ENCODE peak calls at places on chromosomes 7 and 10, in six cellular contexts. Q is activated effector memory CD4-positive, alpha-beta T cell treated with Interleukin-2 at 50 U/mL for 16 hours; P is WTC11; R is activated T-cell treated with anti-CD3 and anti-CD28 coated beads, Interleukin-2, amount 50 U/mL, for 72 hours; D is left kidney; N is neural crest cell. E is an unnamed sample.

GRCh38 chr10:98332623-98333269 is 64.8 kb upstream of the LOXL4 start:
- DNase-seq in Q (no peak), P (no peak), R (no peak), D (no peak), N (no peak), E (no peak)

GRCh38 chr7:123876557-123877256 is 31.7 kb downstream of the HYAL4 start:
- DNase-seq in Q (no peak), P (no peak), R (no peak), D (no peak), N (no peak), E (no peak)

GRCh38 chr7:125059861-125060456 is 130.3 kb upstream of the POT1 start:
- DNase-seq in Q (no peak), P (no peak), R (no peak), D (no peak), N (no peak), E (no peak)

GRCh38 chr10:53839437-53840039 is 961.5 kb downstream of the PCDH15 start:
- DNase-seq in Q (no peak), P (no peak), R (no peak), D (peak; percentile 77), N (no peak), E (no peak)

GRCh38 chr7:28348631-28349030 is 63.7 kb upstream of the CREB5 start:
- DNase-seq in Q (no peak), P (no peak), R (no peak), D (no peak), N (no peak), E (no peak)

GRCh38 chr7:14973712-14974428 is 71.3 kb upstream of the DGKB start:
- DNase-seq in Q (no peak), P (no peak), R (no peak), D (no peak), N (no peak), E (no peak)

GRCh38 chr10:132465193-132465888 is 68.3 kb downstream of the PWWP2B start:
- DNase-seq in Q (no peak), P (peak; percentile 60), R (no peak), D (no peak), N (no peak), E (no peak)

GRCh38 chr10:105391670-105392331 is 750.7 kb downstream of the SORCS3 start:
- DNase-seq in Q (no peak), P (no peak), R (no peak), D (no peak), N (no peak), E (no peak)

GRCh38 chr10:25815999-25816768 is 117.8 kb upstream of the MYO3A start:
- DNase-seq in Q (no peak), P (no peak), R (no peak), D (peak; percentile 54), N (no peak), E (no peak)

GRCh38 chr7:151851782-151852181 is 25.1 kb downstream of the PRKAG2 start:
- DNase-seq in Q (no peak), P (peak; percentile 5), R (no peak), D (no peak), N (no peak), E (no peak)

GRCh38 chr10:130358981-130359650 is 222.9 kb downstream of the GLRX3 start:
- DNase-seq in Q (no peak), P (no peak), R (no peak), D (no peak), N (no peak), E (no peak)

GRCh38 chr7:75575488-75576112 is 83.5 kb downstream of the SPDYE5 start:
- DNase-seq in Q (no peak), P (no peak), R (no peak), D (no peak), N (no peak), E (no peak)

GRCh38 chr7:143978585-143978984 is 21.5 kb upstream of the OR6B1 start:
- DNase-seq in Q (no peak), P (no peak), R (no peak), D (no peak), N (no peak), E (no peak)

E was measured in 8988T.